ENCODE peak calls at places on chromosomes 6 and 20, in ten cellular contexts. One of them, this sample, is unnamed.

GRCh38 chr6:72616406-72617015 is 5.4 kb upstream of the KCNQ5 start:
- DNase-seq in activated naive CD4-positive, alpha-beta T cell treated with Interleukin-2 at 50 U/mL for 16 hours: no peak
- DNase-seq in ELF-1: no peak
- DNase-seq in stimulated activated CD4-positive, alpha-beta T cell treated with anti-CD3 and anti-CD28 coated beads, Interleukin-1b, Interleukin-23, amount 100 ng/mL, for 48 hours: no peak
- DNase-seq in amygdala: no peak
- DNase-seq in activated naive CD8-positive, alpha-beta T cell treated with anti-CD3 and anti-CD28 coated beads, Interleukin-2, amount 10 ng/mL, durations not matched to agents 7 days and 5 days: no peak
- DNase-seq in kidney: no peak
- DNase-seq in ovary: no peak
- DNase-seq in glutamatergic neuron: no peak
- DNase-seq in NCI-H2029: no peak
- DNase-seq in this sample: no peak

GRCh38 chr6:40719671-40720374 is 132.7 kb upstream of the LRFN2 start:
- DNase-seq in activated naive CD4-positive, alpha-beta T cell treated with Interleukin-2 at 50 U/mL for 16 hours: no peak
- DNase-seq in ELF-1: peak; percentile 63
- DNase-seq in stimulated activated CD4-positive, alpha-beta T cell treated with anti-CD3 and anti-CD28 coated beads, Interleukin-1b, Interleukin-23, amount 100 ng/mL, for 48 hours: no peak
- DNase-seq in amygdala: no peak
- DNase-seq in activated naive CD8-positive, alpha-beta T cell treated with anti-CD3 and anti-CD28 coated beads, Interleukin-2, amount 10 ng/mL, durations not matched to agents 7 days and 5 days: no peak
- DNase-seq in kidney: no peak
- DNase-seq in ovary: no peak
- DNase-seq in glutamatergic neuron: no peak
- DNase-seq in NCI-H2029: peak; percentile 37
- DNase-seq in this sample: no peak

GRCh38 chr6:134539865-134540323 is 222.0 kb upstream of the SGK1 start:
- DNase-seq in activated naive CD4-positive, alpha-beta T cell treated with Interleukin-2 at 50 U/mL for 16 hours: no peak
- DNase-seq in ELF-1: no peak
- DNase-seq in stimulated activated CD4-positive, alpha-beta T cell treated with anti-CD3 and anti-CD28 coated beads, Interleukin-1b, Interleukin-23, amount 100 ng/mL, for 48 hours: no peak
- DNase-seq in amygdala: no peak
- DNase-seq in activated naive CD8-positive, alpha-beta T cell treated with anti-CD3 and anti-CD28 coated beads, Interleukin-2, amount 10 ng/mL, durations not matched to agents 7 days and 5 days: no peak
- DNase-seq in kidney: no peak
- DNase-seq in ovary: no peak
- DNase-seq in glutamatergic neuron: no peak
- DNase-seq in NCI-H2029: no peak
- DNase-seq in this sample: no peak

GRCh38 chr6:57089265-57089664 is 723 bp upstream of the ZNF451 start:
- DNase-seq in activated naive CD4-positive, alpha-beta T cell treated with Interleukin-2 at 50 U/mL for 16 hours: no peak
- DNase-seq in ELF-1: no peak
- DNase-seq in stimulated activated CD4-positive, alpha-beta T cell treated with anti-CD3 and anti-CD28 coated beads, Interleukin-1b, Interleukin-23, amount 100 ng/mL, for 48 hours: no peak
- DNase-seq in amygdala: no peak
- DNase-seq in activated naive CD8-positive, alpha-beta T cell treated with anti-CD3 and anti-CD28 coated beads, Interleukin-2, amount 10 ng/mL, durations not matched to agents 7 days and 5 days: no peak
- DNase-seq in kidney: no peak
- DNase-seq in ovary: no peak
- DNase-seq in glutamatergic neuron: no peak
- DNase-seq in NCI-H2029: no peak
- DNase-seq in this sample: peak; percentile 16

GRCh38 chr20:3119044-3119443 is 34.5 kb upstream of the AVP start:
- DNase-seq in activated naive CD4-positive, alpha-beta T cell treated with Interleukin-2 at 50 U/mL for 16 hours: no peak
- DNase-seq in ELF-1: no peak
- DNase-seq in stimulated activated CD4-positive, alpha-beta T cell treated with anti-CD3 and anti-CD28 coated beads, Interleukin-1b, Interleukin-23, amount 100 ng/mL, for 48 hours: no peak
- DNase-seq in amygdala: no peak
- DNase-seq in activated naive CD8-positive, alpha-beta T cell treated with anti-CD3 and anti-CD28 coated beads, Interleukin-2, amount 10 ng/mL, durations not matched to agents 7 days and 5 days: no peak
- DNase-seq in kidney: peak; percentile 7
- DNase-seq in ovary: no peak
- DNase-seq in glutamatergic neuron: no peak
- DNase-seq in NCI-H2029: no peak
- DNase-seq in this sample: no peak

GRCh38 chr20:4060054-4060795 is 44.9 kb upstream of the RNF24 start:
- DNase-seq in activated naive CD4-positive, alpha-beta T cell treated with Interleukin-2 at 50 U/mL for 16 hours: no peak
- DNase-seq in ELF-1: no peak
- DNase-seq in stimulated activated CD4-positive, alpha-beta T cell treated with anti-CD3 and anti-CD28 coated beads, Interleukin-1b, Interleukin-23, amount 100 ng/mL, for 48 hours: no peak
- DNase-seq in amygdala: no peak
- DNase-seq in activated naive CD8-positive, alpha-beta T cell treated with anti-CD3 and anti-CD28 coated beads, Interleukin-2, amount 10 ng/mL, durations not matched to agents 7 days and 5 days: no peak
- DNase-seq in kidney: peak; percentile 83
- DNase-seq in ovary: no peak
- DNase-seq in glutamatergic neuron: no peak
- DNase-seq in NCI-H2029: no peak
- DNase-seq in this sample: peak; percentile 63

GRCh38 chr6:108904731-108905130 is 56.5 kb downstream of the ARMC2 start:
- DNase-seq in activated naive CD4-positive, alpha-beta T cell treated with Interleukin-2 at 50 U/mL for 16 hours: no peak
- DNase-seq in ELF-1: no peak
- DNase-seq in stimulated activated CD4-positive, alpha-beta T cell treated with anti-CD3 and anti-CD28 coated beads, Interleukin-1b, Interleukin-23, amount 100 ng/mL, for 48 hours: no peak
- DNase-seq in amygdala: no peak
- DNase-seq in activated naive CD8-positive, alpha-beta T cell treated with anti-CD3 and anti-CD28 coated beads, Interleukin-2, amount 10 ng/mL, durations not matched to agents 7 days and 5 days: no peak
- DNase-seq in kidney: no peak
- DNase-seq in ovary: no peak
- DNase-seq in glutamatergic neuron: no peak
- DNase-seq in NCI-H2029: no peak
- DNase-seq in this sample: peak; percentile 36

GRCh38 chr20:52305029-52305645 is 113.6 kb upstream of the ZFP64 start:
- DNase-seq in activated naive CD4-positive, alpha-beta T cell treated with Interleukin-2 at 50 U/mL for 16 hours: no peak
- DNase-seq in ELF-1: no peak
- DNase-seq in stimulated activated CD4-positive, alpha-beta T cell treated with anti-CD3 and anti-CD28 coated beads, Interleukin-1b, Interleukin-23, amount 100 ng/mL, for 48 hours: no peak
- DNase-seq in amygdala: no peak
- DNase-seq in activated naive CD8-positive, alpha-beta T cell treated with anti-CD3 and anti-CD28 coated beads, Interleukin-2, amount 10 ng/mL, durations not matched to agents 7 days and 5 days: no peak
- DNase-seq in kidney: no peak
- DNase-seq in ovary: no peak
- DNase-seq in glutamatergic neuron: no peak
- DNase-seq in NCI-H2029: no peak
- DNase-seq in this sample: no peak

GRCh38 chr20:33910056-33910455 is 83.7 kb upstream of the RALY start:
- DNase-seq in activated naive CD4-positive, alpha-beta T cell treated with Interleukin-2 at 50 U/mL for 16 hours: no peak
- DNase-seq in ELF-1: no peak
- DNase-seq in stimulated activated CD4-positive, alpha-beta T cell treated with anti-CD3 and anti-CD28 coated beads, Interleukin-1b, Interleukin-23, amount 100 ng/mL, for 48 hours: no peak
- DNase-seq in amygdala: no peak
- DNase-seq in activated naive CD8-positive, alpha-beta T cell treated with anti-CD3 and anti-CD28 coated beads, Interleukin-2, amount 10 ng/mL, durations not matched to agents 7 days and 5 days: no peak
- DNase-seq in kidney: no peak
- DNase-seq in ovary: no peak
- DNase-seq in glutamatergic neuron: no peak
- DNase-seq in NCI-H2029: no peak
- DNase-seq in this sample: no peak

GRCh38 chr20:17273711-17274110 is 46.9 kb downstream of the PCSK2 start:
- DNase-seq in activated naive CD4-positive, alpha-beta T cell treated with Interleukin-2 at 50 U/mL for 16 hours: no peak
- DNase-seq in ELF-1: no peak
- DNase-seq in stimulated activated CD4-positive, alpha-beta T cell treated with anti-CD3 and anti-CD28 coated beads, Interleukin-1b, Interleukin-23, amount 100 ng/mL, for 48 hours: no peak
- DNase-seq in amygdala: no peak
- DNase-seq in activated naive CD8-positive, alpha-beta T cell treated with anti-CD3 and anti-CD28 coated beads, Interleukin-2, amount 10 ng/mL, durations not matched to agents 7 days and 5 days: no peak
- DNase-seq in kidney: no peak
- DNase-seq in ovary: no peak
- DNase-seq in glutamatergic neuron: no peak
- DNase-seq in NCI-H2029: no peak
- DNase-seq in this sample: no peak

GRCh38 chr20:50588034-50588736 is 78.0 kb downstream of the PTPN1 start:
- DNase-seq in activated naive CD4-positive, alpha-beta T cell treated with Interleukin-2 at 50 U/mL for 16 hours: peak; percentile 76
- DNase-seq in ELF-1: peak; percentile 84
- DNase-seq in stimulated activated CD4-positive, alpha-beta T cell treated with anti-CD3 and anti-CD28 coated beads, Interleukin-1b, Interleukin-23, amount 100 ng/mL, for 48 hours: peak; percentile 75
- DNase-seq in amygdala: peak; percentile 8
- DNase-seq in activated naive CD8-positive, alpha-beta T cell treated with anti-CD3 and anti-CD28 coated beads, Interleukin-2, amount 10 ng/mL, durations not matched to agents 7 days and 5 days: peak; percentile 84
- DNase-seq in kidney: no peak
- DNase-seq in ovary: peak; percentile 75
- DNase-seq in glutamatergic neuron: peak; percentile 90
- DNase-seq in NCI-H2029: peak; percentile 75
- DNase-seq in this sample: peak; percentile 84

GRCh38 chr20:58717278-58718091 is 24.9 kb downstream of the NPEPL1 start:
- DNase-seq in activated naive CD4-positive, alpha-beta T cell treated with Interleukin-2 at 50 U/mL for 16 hours: no peak
- DNase-seq in ELF-1: no peak
- DNase-seq in stimulated activated CD4-positive, alpha-beta T cell treated with anti-CD3 and anti-CD28 coated beads, Interleukin-1b, Interleukin-23, amount 100 ng/mL, for 48 hours: no peak
- DNase-seq in amygdala: no peak
- DNase-seq in activated naive CD8-positive, alpha-beta T cell treated with anti-CD3 and anti-CD28 coated beads, Interleukin-2, amount 10 ng/mL, durations not matched to agents 7 days and 5 days: no peak
- DNase-seq in kidney: peak; percentile 68
- DNase-seq in ovary: no peak
- DNase-seq in glutamatergic neuron: no peak
- DNase-seq in NCI-H2029: no peak
- DNase-seq in this sample: peak; percentile 15

GRCh38 chr6:26269406-26270120 is 95.4 kb upstream of the BTN3A2 start:
- DNase-seq in activated naive CD4-positive, alpha-beta T cell treated with Interleukin-2 at 50 U/mL for 16 hours: no peak
- DNase-seq in ELF-1: no peak
- DNase-seq in stimulated activated CD4-positive, alpha-beta T cell treated with anti-CD3 and anti-CD28 coated beads, Interleukin-1b, Interleukin-23, amount 100 ng/mL, for 48 hours: no peak
- DNase-seq in amygdala: no peak
- DNase-seq in activated naive CD8-positive, alpha-beta T cell treated with anti-CD3 and anti-CD28 coated beads, Interleukin-2, amount 10 ng/mL, durations not matched to agents 7 days and 5 days: no peak
- DNase-seq in kidney: no peak
- DNase-seq in ovary: no peak
- DNase-seq in glutamatergic neuron: no peak
- DNase-seq in NCI-H2029: no peak
- DNase-seq in this sample: no peak

GRCh38 chr6:52839124-52840055 is 1.2 kb downstream of the GSTA5 start:
- DNase-seq in activated naive CD4-positive, alpha-beta T cell treated with Interleukin-2 at 50 U/mL for 16 hours: peak; percentile 49
- DNase-seq in ELF-1: peak; percentile 91
- DNase-seq in stimulated activated CD4-positive, alpha-beta T cell treated with anti-CD3 and anti-CD28 coated beads, Interleukin-1b, Interleukin-23, amount 100 ng/mL, for 48 hours: peak; percentile 47
- DNase-seq in amygdala: no peak
- DNase-seq in activated naive CD8-positive, alpha-beta T cell treated with anti-CD3 and anti-CD28 coated beads, Interleukin-2, amount 10 ng/mL, durations not matched to agents 7 days and 5 days: peak; percentile 43
- DNase-seq in kidney: no peak
- DNase-seq in ovary: no peak
- DNase-seq in glutamatergic neuron: peak; percentile 74
- DNase-seq in NCI-H2029: peak; percentile 39
- DNase-seq in this sample: peak; percentile 66

GRCh38 chr20:33443512-33444239 is at the start of gene SNTA1:
- DNase-seq in activated naive CD4-positive, alpha-beta T cell treated with Interleukin-2 at 50 U/mL for 16 hours: peak; percentile 92
- DNase-seq in ELF-1: peak; percentile 81
- DNase-seq in stimulated activated CD4-positive, alpha-beta T cell treated with anti-CD3 and anti-CD28 coated beads, Interleukin-1b, Interleukin-23, amount 100 ng/mL, for 48 hours: peak; percentile 87
- DNase-seq in amygdala: peak; percentile 76
- DNase-seq in activated naive CD8-positive, alpha-beta T cell treated with anti-CD3 and anti-CD28 coated beads, Interleukin-2, amount 10 ng/mL, durations not matched to agents 7 days and 5 days: peak; percentile 90
- DNase-seq in kidney: peak; percentile 96
- DNase-seq in ovary: peak; percentile 90
- DNase-seq in glutamatergic neuron: peak; percentile 91
- DNase-seq in NCI-H2029: peak; percentile 81
- DNase-seq in this sample: peak; percentile 98

GRCh38 chr6:43636312-43636667 is 650 bp downstream of the MAD2L1BP start:
- DNase-seq in activated naive CD4-positive, alpha-beta T cell treated with Interleukin-2 at 50 U/mL for 16 hours: peak; percentile 7
- DNase-seq in ELF-1: no peak
- DNase-seq in stimulated activated CD4-positive, alpha-beta T cell treated with anti-CD3 and anti-CD28 coated beads, Interleukin-1b, Interleukin-23, amount 100 ng/mL, for 48 hours: no peak
- DNase-seq in amygdala: no peak
- DNase-seq in activated naive CD8-positive, alpha-beta T cell treated with anti-CD3 and anti-CD28 coated beads, Interleukin-2, amount 10 ng/mL, durations not matched to agents 7 days and 5 days: peak; percentile 39
- DNase-seq in kidney: no peak
- DNase-seq in ovary: no peak
- DNase-seq in glutamatergic neuron: no peak
- DNase-seq in NCI-H2029: peak; percentile 1
- DNase-seq in this sample: no peak

GRCh38 chr6:41965429-41966213 is 24.0 kb upstream of the CCND3 start:
- DNase-seq in activated naive CD4-positive, alpha-beta T cell treated with Interleukin-2 at 50 U/mL for 16 hours: no peak
- DNase-seq in ELF-1: peak; percentile 95
- DNase-seq in stimulated activated CD4-positive, alpha-beta T cell treated with anti-CD3 and anti-CD28 coated beads, Interleukin-1b, Interleukin-23, amount 100 ng/mL, for 48 hours: no peak
- DNase-seq in amygdala: no peak
- DNase-seq in activated naive CD8-positive, alpha-beta T cell treated with anti-CD3 and anti-CD28 coated beads, Interleukin-2, amount 10 ng/mL, durations not matched to agents 7 days and 5 days: no peak
- DNase-seq in kidney: no peak
- DNase-seq in ovary: no peak
- DNase-seq in glutamatergic neuron: no peak
- DNase-seq in NCI-H2029: no peak
- DNase-seq in this sample: no peak

GRCh38 chr6:5667737-5668136 is 339.0 kb downstream of the NRN1 start:
- DNase-seq in activated naive CD4-positive, alpha-beta T cell treated with Interleukin-2 at 50 U/mL for 16 hours: no peak
- DNase-seq in ELF-1: no peak
- DNase-seq in stimulated activated CD4-positive, alpha-beta T cell treated with anti-CD3 and anti-CD28 coated beads, Interleukin-1b, Interleukin-23, amount 100 ng/mL, for 48 hours: no peak
- DNase-seq in amygdala: no peak
- DNase-seq in activated naive CD8-positive, alpha-beta T cell treated with anti-CD3 and anti-CD28 coated beads, Interleukin-2, amount 10 ng/mL, durations not matched to agents 7 days and 5 days: no peak
- DNase-seq in kidney: no peak
- DNase-seq in ovary: no peak
- DNase-seq in glutamatergic neuron: no peak
- DNase-seq in NCI-H2029: peak; percentile 41
- DNase-seq in this sample: no peak

GRCh38 chr6:129447166-129447565 is 262.8 kb downstream of the ARHGAP18 start:
- DNase-seq in activated naive CD4-positive, alpha-beta T cell treated with Interleukin-2 at 50 U/mL for 16 hours: no peak
- DNase-seq in ELF-1: no peak
- DNase-seq in stimulated activated CD4-positive, alpha-beta T cell treated with anti-CD3 and anti-CD28 coated beads, Interleukin-1b, Interleukin-23, amount 100 ng/mL, for 48 hours: no peak
- DNase-seq in amygdala: no peak
- DNase-seq in activated naive CD8-positive, alpha-beta T cell treated with anti-CD3 and anti-CD28 coated beads, Interleukin-2, amount 10 ng/mL, durations not matched to agents 7 days and 5 days: no peak
- DNase-seq in kidney: no peak
- DNase-seq in ovary: no peak
- DNase-seq in glutamatergic neuron: no peak
- DNase-seq in NCI-H2029: no peak
- DNase-seq in this sample: no peak

GRCh38 chr20:6664574-6664973 is 102.9 kb upstream of the BMP2 start:
- DNase-seq in activated naive CD4-positive, alpha-beta T cell treated with Interleukin-2 at 50 U/mL for 16 hours: no peak
- DNase-seq in ELF-1: no peak
- DNase-seq in stimulated activated CD4-positive, alpha-beta T cell treated with anti-CD3 and anti-CD28 coated beads, Interleukin-1b, Interleukin-23, amount 100 ng/mL, for 48 hours: no peak
- DNase-seq in amygdala: no peak
- DNase-seq in activated naive CD8-positive, alpha-beta T cell treated with anti-CD3 and anti-CD28 coated beads, Interleukin-2, amount 10 ng/mL, durations not matched to agents 7 days and 5 days: no peak
- DNase-seq in kidney: no peak
- DNase-seq in ovary: no peak
- DNase-seq in glutamatergic neuron: no peak
- DNase-seq in NCI-H2029: no peak
- DNase-seq in this sample: no peak

GRCh38 chr20:25057234-25058050 is 497 bp downstream of the ACSS1 start:
- DNase-seq in activated naive CD4-positive, alpha-beta T cell treated with Interleukin-2 at 50 U/mL for 16 hours: peak; percentile 82
- DNase-seq in ELF-1: peak; percentile 45
- DNase-seq in stimulated activated CD4-positive, alpha-beta T cell treated with anti-CD3 and anti-CD28 coated beads, Interleukin-1b, Interleukin-23, amount 100 ng/mL, for 48 hours: peak; percentile 70
- DNase-seq in amygdala: peak; percentile 60
- DNase-seq in activated naive CD8-positive, alpha-beta T cell treated with anti-CD3 and anti-CD28 coated beads, Interleukin-2, amount 10 ng/mL, durations not matched to agents 7 days and 5 days: peak; percentile 81
- DNase-seq in kidney: peak; percentile 93
- DNase-seq in ovary: peak; percentile 68
- DNase-seq in glutamatergic neuron: peak; percentile 52
- DNase-seq in NCI-H2029: peak; percentile 36
- DNase-seq in this sample: peak; percentile 78

GRCh38 chr6:43228951-43229802 is at the start of gene DNPH1:
- DNase-seq in activated naive CD4-positive, alpha-beta T cell treated with Interleukin-2 at 50 U/mL for 16 hours: peak; percentile 83
- DNase-seq in ELF-1: peak; percentile 83
- DNase-seq in stimulated activated CD4-positive, alpha-beta T cell treated with anti-CD3 and anti-CD28 coated beads, Interleukin-1b, Interleukin-23, amount 100 ng/mL, for 48 hours: peak; percentile 71
- DNase-seq in amygdala: peak; percentile 67
- DNase-seq in activated naive CD8-positive, alpha-beta T cell treated with anti-CD3 and anti-CD28 coated beads, Interleukin-2, amount 10 ng/mL, durations not matched to agents 7 days and 5 days: peak; percentile 93
- DNase-seq in kidney: peak; percentile 92
- DNase-seq in ovary: peak; percentile 80
- DNase-seq in glutamatergic neuron: peak; percentile 86
- DNase-seq in NCI-H2029: peak; percentile 51
- DNase-seq in this sample: peak; percentile 86